ENCODE peak calls at places on chromosomes 12 and 14, in eight cellular contexts. F, H, P, W, Z, D, N and X are unnamed samples.

GRCh38 chr14:74649673-74650072 is 37.6 kb upstream of the LTBP2 start:
- DNase-seq in F (no peak), H (no peak), D (no peak), W (no peak), N (no peak), Z (no peak), P (no peak), X (no peak)

GRCh38 chr12:122996188-122996601 is 15.7 kb downstream of the ARL6IP4 start:
- DNase-seq in Z (no peak), H (peak; percentile 17), P (no peak), N (no peak), W (no peak), D (no peak), F (no peak), X (no peak)

GRCh38 chr12:27142102-27142721 is 59.8 kb upstream of the C12orf71 start:
- DNase-seq in W (peak; percentile 12), D (peak; percentile 66), N (peak; percentile 66), P (peak; percentile 57), Z (peak; percentile 67), F (peak; percentile 66), H (peak; percentile 30), X (peak; percentile 73)

GRCh38 chr14:101217972-101218371 is 314.4 kb upstream of the RTL1 start:
- DNase-seq in Z (no peak), F (no peak), H (no peak), W (no peak), N (no peak), P (no peak), D (no peak), X (no peak)

GRCh38 chr14:35374273-35374681 is 30.3 kb downstream of the NFKBIA start:
- DNase-seq in D (no peak), P (peak; percentile 54), N (no peak), F (peak; percentile 37), H (peak; percentile 50), Z (peak; percentile 75), W (no peak), X (peak; percentile 81)

GRCh38 chr12:120817559-120818330 is 86.4 kb downstream of the SPPL3 start:
- DNase-seq in W (no peak), P (no peak), Z (no peak), D (peak; percentile 47), F (no peak), H (no peak), N (no peak), X (no peak)

GRCh38 chr14:105863296-105864108 is 337.1 kb downstream of the TMEM121 start:
- DNase-seq in N (peak; percentile 3), P (peak; percentile 7), H (peak; percentile 6), F (peak; percentile 9), Z (no peak), D (no peak), W (no peak), X (no peak)

GRCh38 chr12:70254225-70254624 is 11.0 kb downstream of the CNOT2 start:
- DNase-seq in W (no peak), P (no peak), F (no peak), N (no peak), Z (no peak), H (no peak), D (no peak), X (no peak)

GRCh38 chr12:131203666-131204415 is 250.1 kb downstream of the ADGRD1 start:
- DNase-seq in H (no peak), N (no peak), Z (no peak), D (no peak), W (no peak), P (no peak), F (no peak), X (no peak)